ENCODE peak calls at places on chromosome 22, in four cellular contexts. One of them, this sample, is unnamed. For H3K9me3, the result is how much of the 10 kb centered on the place peaks cover.

GRCh38 chr22:37148742-37149665 is 712 bp downstream of the IL2RB start:
- DNase-seq in IMR-90: no peak
- DNase-seq in GM23248: no peak
- DNase-seq in CD8-positive, alpha-beta T cell: no peak
- DNase-seq in this sample: no peak

GRCh38 chr22:46075764-46076531 is 74.4 kb upstream of the PPARA start:
- DNase-seq in IMR-90: no peak
- DNase-seq in CD8-positive, alpha-beta T cell: no peak
- DNase-seq in GM23248: no peak
- DNase-seq in this sample: peak

GRCh38 chr22:26610072-26610958 is 7.5 kb downstream of the CRYBB1 start:
- DNase-seq in IMR-90: peak
- DNase-seq in GM23248: peak
- DNase-seq in CD8-positive, alpha-beta T cell: peak
- DNase-seq in this sample: no peak

GRCh38 chr22:27283240-27283639 is 518.3 kb downstream of the MN1 start:
- DNase-seq in IMR-90: no peak
- DNase-seq in CD8-positive, alpha-beta T cell: no peak
- DNase-seq in GM23248: no peak
- DNase-seq in this sample: no peak

GRCh38 chr22:45731041-45731797 is 59.6 kb downstream of the ATXN10 start:
- DNase-seq in CD8-positive, alpha-beta T cell: no peak
- DNase-seq in IMR-90: peak
- DNase-seq in GM23248: peak
- DNase-seq in this sample: no peak

GRCh38 chr22:30023099-30023498 is 57.2 kb upstream of the HORMAD2 start:
- DNase-seq in GM23248: no peak
- DNase-seq in IMR-90: peak
- DNase-seq in CD8-positive, alpha-beta T cell: no peak
- DNase-seq in this sample: no peak

GRCh38 chr22:32995335-32995734 is 62.8 kb downstream of the SYN3 start:
- DNase-seq in CD8-positive, alpha-beta T cell: no peak
- DNase-seq in GM23248: no peak
- DNase-seq in IMR-90: no peak
- DNase-seq in this sample: no peak

GRCh38 chr22:38412435-38413084 is 42.4 kb downstream of the KCNJ4 start:
- DNase-seq in IMR-90: no peak
- DNase-seq in GM23248: peak
- DNase-seq in CD8-positive, alpha-beta T cell: no peak
- DNase-seq in this sample: no peak

DNA sequence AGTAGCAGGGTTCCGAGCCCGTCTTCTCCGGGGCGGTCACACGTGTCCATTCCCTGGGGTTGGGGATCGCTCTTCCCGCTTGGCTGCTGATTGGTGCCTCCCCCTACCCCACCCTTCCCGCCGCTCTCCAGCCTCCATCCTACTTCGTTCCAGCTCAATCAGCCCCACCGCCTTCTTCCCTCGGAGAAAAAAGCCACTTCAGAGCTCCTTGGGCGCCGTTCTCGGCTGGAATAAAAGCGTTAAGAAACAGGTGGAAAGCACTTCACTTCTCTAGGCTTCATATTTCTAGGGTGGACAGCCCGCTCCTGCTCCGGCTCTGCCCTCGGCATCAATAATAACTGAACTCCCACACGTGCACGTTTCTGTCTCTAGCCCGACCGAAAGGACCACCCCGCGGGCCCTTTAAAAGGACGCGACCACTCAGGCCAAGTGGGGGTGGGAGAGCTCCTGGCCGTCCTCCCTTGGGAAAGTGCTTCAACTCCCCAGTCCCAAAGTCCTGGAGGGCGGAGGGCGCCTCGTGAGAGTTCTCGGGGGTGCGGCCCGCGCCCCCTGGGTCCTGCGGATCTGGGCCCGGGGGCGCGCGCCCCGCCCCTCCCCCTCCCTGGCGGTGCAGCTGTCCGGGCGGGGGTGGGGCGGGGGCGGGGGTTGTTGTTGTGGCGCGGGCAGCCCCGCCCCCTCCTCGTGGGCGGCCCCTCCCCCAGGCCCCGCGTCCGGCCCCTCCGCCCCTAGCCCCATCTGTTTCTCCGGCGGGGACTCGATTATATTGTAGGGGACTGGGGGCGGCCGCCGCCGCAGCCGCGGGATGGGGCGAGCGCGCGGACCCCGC is at the start of gene CECR2:
- DNase-seq in CD8-positive, alpha-beta T cell: no peak
- DNase-seq in GM23248: no peak
- DNase-seq in IMR-90: no peak
- DNase-seq in this sample: peak
- H3K4me3 ChIP-seq in CD8-positive, alpha-beta T cell: peak
- H3K4me3 ChIP-seq in GM23248: no peak
- H3K4me3 ChIP-seq in IMR-90: no peak
- H3K4me3 ChIP-seq in this sample: peak

DNA sequence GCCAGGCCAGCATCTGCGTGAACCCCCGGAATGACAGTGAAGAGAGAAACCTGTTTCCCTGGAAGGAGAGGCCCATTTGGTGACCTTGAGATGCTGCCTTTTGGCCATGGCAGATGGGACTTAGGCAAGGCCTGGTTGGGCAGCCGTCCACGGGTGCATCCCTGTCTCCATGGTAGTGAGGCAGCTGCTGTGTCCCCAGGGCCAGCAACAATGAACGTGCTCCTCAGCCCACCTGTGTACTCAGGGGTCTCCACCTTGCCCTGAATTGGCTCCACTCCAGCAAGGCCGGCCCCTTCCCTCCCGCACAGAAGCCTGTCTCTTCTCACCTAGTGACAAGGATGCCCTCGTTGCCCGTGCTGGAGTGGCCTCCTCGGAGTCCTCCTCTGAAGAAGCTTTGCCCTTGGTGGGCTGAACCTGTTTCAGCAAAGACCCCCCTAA is 441.1 kb downstream of the TBC1D22A start:
- DNase-seq in IMR-90: no peak
- DNase-seq in CD8-positive, alpha-beta T cell: no peak
- DNase-seq in GM23248: no peak
- DNase-seq in this sample: no peak
- H3K9me3 ChIP-seq in IMR-90: under half
- H3K9me3 ChIP-seq in CD8-positive, alpha-beta T cell: under half
- H3K9me3 ChIP-seq in GM23248: under half
- H3K9me3 ChIP-seq in this sample: under half

GRCh38 chr22:23895599-23896144 is 1.5 kb downstream of the MIF start:
- DNase-seq in CD8-positive, alpha-beta T cell: no peak
- DNase-seq in GM23248: no peak
- DNase-seq in IMR-90: no peak
- DNase-seq in this sample: no peak
- H3K4me3 ChIP-seq in CD8-positive, alpha-beta T cell: peak
- H3K4me3 ChIP-seq in GM23248: peak
- H3K4me3 ChIP-seq in IMR-90: peak
- H3K4me3 ChIP-seq in this sample: peak

GRCh38 chr22:48642550-48642949 is 1185.1 kb downstream of the BRD1 start:
- DNase-seq in GM23248: no peak
- DNase-seq in IMR-90: no peak
- DNase-seq in CD8-positive, alpha-beta T cell: no peak
- DNase-seq in this sample: no peak

GRCh38 chr22:48641906-48642475 is 1185.7 kb downstream of the BRD1 start:
- DNase-seq in CD8-positive, alpha-beta T cell: no peak
- DNase-seq in IMR-90: no peak
- DNase-seq in GM23248: no peak
- DNase-seq in this sample: no peak

GRCh38 chr22:48639021-48639795 is 1188.5 kb downstream of the BRD1 start:
- DNase-seq in CD8-positive, alpha-beta T cell: peak
- DNase-seq in IMR-90: no peak
- DNase-seq in GM23248: no peak
- DNase-seq in this sample: no peak

GRCh38 chr22:48640890-48641771 is 1186.5 kb downstream of the BRD1 start:
- DNase-seq in IMR-90: no peak
- DNase-seq in CD8-positive, alpha-beta T cell: no peak
- DNase-seq in GM23248: no peak
- DNase-seq in this sample: no peak

GRCh38 chr22:48639896-48640732 is 1187.6 kb downstream of the BRD1 start:
- DNase-seq in GM23248: no peak
- DNase-seq in CD8-positive, alpha-beta T cell: peak
- DNase-seq in IMR-90: no peak
- DNase-seq in this sample: no peak
- H3K9me3 ChIP-seq in GM23248: under half
- H3K9me3 ChIP-seq in CD8-positive, alpha-beta T cell: under half
- H3K9me3 ChIP-seq in IMR-90: half or more
- H3K9me3 ChIP-seq in this sample: under half

GRCh38 chr22:40708177-40708576 is 28.9 kb downstream of the MCHR1 start:
- DNase-seq in CD8-positive, alpha-beta T cell: no peak
- DNase-seq in IMR-90: no peak
- DNase-seq in GM23248: no peak
- DNase-seq in this sample: no peak

GRCh38 chr22:40705918-40706682 is 26.8 kb downstream of the MCHR1 start:
- DNase-seq in GM23248: no peak
- DNase-seq in IMR-90: no peak
- DNase-seq in CD8-positive, alpha-beta T cell: no peak
- DNase-seq in this sample: no peak

GRCh38 chr22:40709752-40710413 is 30.6 kb downstream of the MCHR1 start:
- DNase-seq in CD8-positive, alpha-beta T cell: no peak
- DNase-seq in IMR-90: peak
- DNase-seq in GM23248: peak
- DNase-seq in this sample: no peak

GRCh38 chr22:40703731-40704130 is 24.4 kb downstream of the MCHR1 start:
- DNase-seq in CD8-positive, alpha-beta T cell: no peak
- DNase-seq in IMR-90: no peak
- DNase-seq in GM23248: no peak
- DNase-seq in this sample: no peak

DNA sequence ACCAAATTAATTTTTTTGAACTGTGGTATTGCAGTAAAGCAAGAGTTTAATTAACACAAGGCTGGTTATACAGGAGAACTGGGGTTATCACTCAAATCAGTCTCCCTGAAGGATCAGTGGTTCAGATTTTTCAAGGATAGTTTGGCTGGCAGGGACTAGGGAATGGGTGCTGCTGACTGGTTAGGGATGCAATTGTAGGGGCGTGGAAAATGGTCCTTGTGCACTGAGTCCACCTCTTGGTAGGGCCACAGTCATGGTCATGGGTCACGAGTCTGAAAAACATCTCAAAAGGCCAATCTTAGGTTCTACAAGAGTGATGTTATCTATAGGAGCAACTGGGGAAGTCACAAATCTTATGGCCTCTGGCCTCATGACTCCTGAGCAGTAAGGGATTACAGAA is 27.9 kb downstream of the MCHR1 start:
- DNase-seq in CD8-positive, alpha-beta T cell: no peak
- DNase-seq in GM23248: no peak
- DNase-seq in IMR-90: no peak
- DNase-seq in this sample: no peak
- H3K4me3 ChIP-seq in CD8-positive, alpha-beta T cell: no peak
- H3K4me3 ChIP-seq in GM23248: no peak
- H3K4me3 ChIP-seq in IMR-90: no peak
- H3K4me3 ChIP-seq in this sample: no peak